ENCODE peak calls at places on chromosomes 12 and 14, in four cellular contexts. C is pancreas, J is Peyer's patch, R is Caco-2. V is an unnamed sample.

GRCh38 chr12:24066865-24067264 is 117.4 kb upstream of the SOX5 start:
- DNase-seq in R (no peak), J (no peak), C (no peak), V (no peak)

GRCh38 chr12:62629971-62630739 is 163.5 kb downstream of the MON2 start:
- DNase-seq in C (no peak), R (no peak), J (no peak), V (no peak)

GRCh38 chr14:97641827-97642226 is 844.6 kb downstream of the VRK1 start:
- DNase-seq in C (no peak), J (no peak), R (no peak), V (no peak)

GRCh38 chr14:100775831-100776591 is 49.3 kb downstream of the DLK1 start:
- DNase-seq in J (no peak), C (no peak), R (no peak), V (no peak)

GRCh38 chr14:102206901-102207300 is 67.2 kb downstream of the WDR20 start:
- DNase-seq in C (peak; percentile 64), J (peak; percentile 30), R (no peak), V (no peak)

GRCh38 chr12:1332327-1332726 is 262.1 kb downstream of the FBXL14 start:
- DNase-seq in C (peak; percentile 55), J (no peak), R (peak; percentile 24), V (no peak)

GRCh38 chr14:101075025-101075800 is 171.7 kb upstream of the RTL1 start:
- DNase-seq in R (no peak), J (peak; percentile 15), C (no peak), V (no peak)

GRCh38 chr14:20515846-20516245 is 10.5 kb downstream of the RNASE10 start:
- DNase-seq in C (no peak), R (no peak), J (no peak), V (no peak)

GRCh38 chr12:64450711-64451486 is 1.0 kb upstream of the TBK1 start:
- DNase-seq in R (peak; percentile 14), J (no peak), C (no peak), V (no peak)

GRCh38 chr14:21070610-21071224 is 613 bp downstream of the ARHGEF40 start:
- DNase-seq in C (peak; percentile 67), J (peak; percentile 68), R (peak; percentile 52), V (no peak)

GRCh38 chr14:93727039-93727740 is 61.1 kb downstream of the PRIMA1 start:
- DNase-seq in C (no peak), J (no peak), R (no peak), V (no peak)

GRCh38 chr12:112126916-112127315 is 1.6 kb downstream of the TRAFD1 start:
- DNase-seq in R (no peak), C (no peak), J (no peak), V (no peak)

GRCh38 chr14:35353409-35354172 is 51.0 kb downstream of the NFKBIA start:
- DNase-seq in C (no peak), R (peak; percentile 49), J (no peak), V (no peak)

GRCh38 chr14:69693145-69693544 is 73.8 kb upstream of the SRSF5 start:
- DNase-seq in R (no peak), C (no peak), J (no peak), V (no peak)

GRCh38 chr12:101552277-101552676 is 42.5 kb upstream of the MYBPC1 start:
- DNase-seq in J (no peak), R (no peak), C (no peak), V (no peak)

GRCh38 chr14:91114079-91115065 is 499 bp downstream of the DGLUCY start:
- DNase-seq in C (peak; percentile 69), R (peak; percentile 87), J (peak; percentile 84), V (peak; percentile 68)

GRCh38 chr12:71216725-71217579 is 59.2 kb upstream of the TSPAN8 start:
- DNase-seq in J (peak; percentile 50), C (peak; percentile 31), R (peak; percentile 49), V (no peak)

GRCh38 chr14:65373011-65373670 is 39.4 kb upstream of the FUT8 start:
- DNase-seq in R (no peak), C (no peak), J (no peak), V (no peak)

GRCh38 chr12:100826323-100826722 is 31.7 kb downstream of the ANO4 start:
- DNase-seq in J (no peak), C (peak; percentile 24), R (peak; percentile 64), V (peak; percentile 53)

GRCh38 chr12:85183855-85184254 is 96.2 kb upstream of the ALX1 start:
- DNase-seq in C (no peak), R (no peak), J (no peak), V (no peak)

GRCh38 chr14:68691031-68691864 is 101.6 kb downstream of the ZFP36L1 start:
- DNase-seq in J (no peak), C (no peak), R (no peak), V (no peak)

GRCh38 chr12:46942579-46942978 is 116.8 kb upstream of the SLC38A4 start:
- DNase-seq in R (no peak), C (no peak), J (no peak), V (no peak)

GRCh38 chr12:46945591-46945990 is 119.8 kb upstream of the SLC38A4 start:
- DNase-seq in J (no peak), C (no peak), R (no peak), V (no peak)

GRCh38 chr12:46946137-46946536 is 120.3 kb upstream of the SLC38A4 start:
- DNase-seq in J (no peak), C (no peak), R (no peak), V (no peak)

GRCh38 chr12:46944771-46945170 is 119.0 kb upstream of the SLC38A4 start:
- DNase-seq in C (no peak), R (no peak), J (no peak), V (no peak)

GRCh38 chr12:46944104-46944503 is 118.3 kb upstream of the SLC38A4 start:
- DNase-seq in J (no peak), R (peak; percentile 37), C (no peak), V (no peak)
- TF ChIP-seq CTCF in J (no peak), R (peak; percentile 55), C (no peak), V (no peak)

DNA sequence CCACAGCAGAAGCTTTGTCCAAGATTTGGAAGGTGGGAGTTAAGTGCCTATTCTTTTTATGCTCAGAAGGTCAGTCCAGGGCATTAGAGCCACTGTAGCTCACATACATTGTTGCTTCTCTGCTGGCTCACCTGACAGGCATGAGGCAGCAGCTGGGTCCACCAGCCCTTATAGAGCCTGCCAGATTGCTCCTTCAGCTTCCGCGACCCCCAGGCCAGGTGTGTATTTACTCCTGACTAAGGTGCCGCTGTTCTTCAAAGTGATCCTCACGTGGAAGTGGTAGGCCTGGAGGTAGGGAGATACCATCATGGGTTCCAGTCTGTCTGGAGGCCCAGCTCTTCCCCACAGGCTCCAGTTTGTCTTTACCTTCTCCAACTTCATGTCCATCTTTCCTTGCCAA is 17.5 kb upstream of the CPM start:
- DNase-seq in R (no peak), C (no peak), J (no peak), V (no peak)
- H3K4me1 ChIP-seq in R (no peaks in the 10 kb centered on the region), C (no peaks in the 10 kb centered on the region), J (no peaks in the 10 kb centered on the region), V (no peaks in the 10 kb centered on the region)

DNA sequence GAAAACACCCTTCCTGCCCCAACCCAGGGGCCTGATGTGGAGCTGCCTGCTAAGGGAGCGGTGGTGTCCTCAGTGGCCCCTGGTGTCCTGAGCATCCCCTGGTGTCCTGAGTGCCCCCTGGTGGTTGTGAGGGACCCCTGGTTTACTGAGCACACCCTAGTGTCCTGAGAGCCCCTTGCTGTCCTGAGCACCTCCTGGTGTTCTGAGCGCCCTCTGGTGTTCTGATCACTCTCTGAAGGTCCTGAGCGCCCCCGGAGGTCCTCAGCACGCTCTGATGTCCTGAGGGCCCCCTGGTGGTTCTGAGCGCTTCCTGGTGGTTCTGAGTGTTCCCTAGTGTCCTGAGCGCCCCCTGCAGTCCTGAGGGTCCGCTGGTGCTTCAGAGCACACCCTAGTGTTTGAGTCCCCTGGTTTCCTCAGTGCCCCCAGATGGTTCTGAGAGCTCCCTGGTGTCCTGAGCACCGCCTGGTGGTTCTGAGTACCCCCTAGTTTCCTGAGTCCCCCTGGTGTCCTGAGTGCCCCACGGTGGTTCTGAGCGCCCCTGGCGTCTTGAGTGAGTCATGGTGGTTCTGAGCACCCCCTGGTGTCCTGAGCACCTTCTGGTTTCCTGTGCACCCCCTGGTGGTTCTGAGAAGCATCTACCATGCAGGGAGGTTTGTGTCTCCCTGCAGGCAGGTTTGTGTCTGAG is 1004.2 kb downstream of the TMEM121 start:
- DNase-seq in C (no peak), R (peak; percentile 5), J (no peak), V (no peak)
- TF ChIP-seq CTCF in C (no peak), R (no peak), J (no peak), V (no peak)

DNA sequence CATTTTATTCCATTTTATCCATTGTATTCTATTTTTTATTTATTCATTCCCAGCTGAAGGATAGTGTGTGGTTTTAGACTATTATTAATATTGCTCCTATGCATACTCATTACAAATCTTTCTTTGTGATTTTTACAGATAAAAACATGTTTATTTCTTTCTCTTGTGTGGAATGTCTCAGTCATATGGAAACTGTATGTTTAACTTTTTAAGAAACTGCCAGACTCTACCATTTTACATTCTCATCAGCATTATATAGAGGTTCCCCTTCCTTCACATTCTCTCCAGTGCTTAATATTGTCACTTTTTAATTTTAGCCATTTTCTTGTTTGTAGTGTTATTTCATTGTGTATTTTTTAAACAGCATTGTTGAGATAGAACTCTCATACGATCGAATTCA is 26.7 kb downstream of the PALS1 start:
- DNase-seq in J (no peak), C (no peak), R (no peak), V (no peak)
- H3K4me1 ChIP-seq in J (no peaks in the 10 kb centered on the region), C (peaks cover 24% of the 10 kb centered on the region), R (peaks cover 65% of the 10 kb centered on the region), V (no peaks in the 10 kb centered on the region)